ENCODE peak calls at places on chromosomes 12 and 14, in six cellular contexts. A is activated B cell treated with CpG ODN at 0.5 μM for 24 hours, H is Calu3, O is endothelial cell, J is mammary epithelial cell, G is H9. E is an unnamed sample.

GRCh38 chr12:95701722-95702418 is 88.7 kb downstream of the NTN4 start:
- DNase-seq in A (no peak), G (no peak), J (peak), O (no peak), H (peak), E (no peak)

GRCh38 chr12:92785563-92785950 is 82.8 kb downstream of the PLEKHG7 start:
- DNase-seq in G (no peak), O (no peak), A (no peak), J (no peak), H (no peak), E (no peak)

GRCh38 chr14:96400495-96400894 is 8.6 kb downstream of the AK7 start:
- DNase-seq in H (no peak), G (no peak), A (no peak), O (no peak), J (no peak), E (no peak)

GRCh38 chr12:46371718-46372130 is 849 bp downstream of the SLC38A2 start:
- DNase-seq in G (no peak), A (peak), H (peak), J (no peak), O (peak), E (peak)

GRCh38 chr12:124566181-124567034 is 1.0 kb downstream of the NCOR2 start:
- DNase-seq in A (peak), J (peak), G (peak), O (peak), H (peak), E (peak)

GRCh38 chr14:51563560-51563959 is 88.2 kb upstream of the FRMD6 start:
- DNase-seq in J (no peak), O (no peak), H (no peak), G (no peak), A (no peak), E (no peak)

GRCh38 chr14:104342435-104343293 is 204.3 kb downstream of the KIF26A start:
- DNase-seq in G (peak), A (no peak), H (no peak), J (no peak), O (no peak), E (no peak)

GRCh38 chr14:69226736-69227135 is 33.2 kb upstream of the GALNT16 start:
- DNase-seq in O (no peak), H (no peak), A (no peak), G (no peak), J (no peak), E (no peak)

GRCh38 chr12:129082441-129082840 is 229.2 kb downstream of the GLT1D1 start:
- DNase-seq in A (no peak), O (no peak), G (no peak), H (no peak), J (no peak), E (peak)

GRCh38 chr12:7503686-7504085 is at the start of gene CD163:
- DNase-seq in J (no peak), G (no peak), A (no peak), H (no peak), O (no peak), E (no peak)

GRCh38 chr14:37483672-37484071 is 111.4 kb downstream of the FOXA1 start:
- DNase-seq in O (no peak), J (no peak), A (no peak), G (no peak), H (no peak), E (no peak)

GRCh38 chr14:79294506-79294905 is 916.8 kb downstream of the DIO2 start:
- DNase-seq in O (no peak), G (no peak), J (no peak), H (no peak), A (no peak), E (no peak)

GRCh38 chr12:13203028-13203922 is 6.7 kb downstream of the EMP1 start:
- DNase-seq in G (peak), H (no peak), A (no peak), O (peak), J (no peak), E (no peak)

GRCh38 chr14:54026671-54027070 is 70.0 kb upstream of the BMP4 start:
- DNase-seq in G (no peak), O (no peak), J (peak), A (no peak), H (no peak), E (no peak)

GRCh38 chr12:46787496-46788055 is 38.2 kb downstream of the SLC38A4 start:
- DNase-seq in J (no peak), O (no peak), A (no peak), G (no peak), H (no peak), E (no peak)

GRCh38 chr12:94182971-94183701 is 34.8 kb downstream of the PLXNC1 start:
- DNase-seq in O (no peak), G (no peak), J (no peak), A (no peak), H (no peak), E (no peak)

GRCh38 chr14:94355191-94355794 is 32.2 kb upstream of the SERPINA6 start:
- DNase-seq in G (peak), O (peak), H (peak), J (peak), A (no peak), E (peak)

GRCh38 chr12:15151141-15152091 is 69.8 kb downstream of the RERG start:
- DNase-seq in J (no peak), A (no peak), O (no peak), H (peak), G (no peak), E (no peak)

GRCh38 chr12:15152864-15153263 is 68.4 kb downstream of the RERG start:
- DNase-seq in A (no peak), H (no peak), G (no peak), J (peak), O (no peak), E (no peak)

GRCh38 chr12:15154108-15154507 is 67.1 kb downstream of the RERG start:
- DNase-seq in O (no peak), G (no peak), H (no peak), J (no peak), A (no peak), E (no peak)

GRCh38 chr12:15155271-15155670 is 65.9 kb downstream of the RERG start:
- DNase-seq in O (no peak), H (no peak), A (no peak), G (no peak), J (peak), E (no peak)

DNA sequence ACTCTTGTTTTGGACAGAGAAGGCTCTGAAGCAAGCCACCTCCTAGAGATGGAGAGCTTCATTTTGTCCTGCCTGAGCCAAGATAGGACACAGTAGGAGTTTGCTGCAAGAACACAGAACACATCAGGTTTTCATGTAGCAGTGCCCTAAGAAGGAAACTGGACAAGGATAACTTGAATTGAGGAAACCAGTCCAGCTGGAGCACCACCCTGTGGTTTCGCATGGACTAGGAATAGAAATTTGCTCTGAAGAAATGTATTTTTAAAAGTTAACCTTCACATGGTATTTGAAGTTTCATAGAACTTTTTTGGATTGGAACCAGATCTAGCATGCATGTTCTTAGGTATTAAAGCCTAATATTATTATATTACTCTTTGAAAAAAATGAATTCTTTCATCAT is 68.8 kb downstream of the RERG start:
- DNase-seq in O (no peak), A (no peak), J (no peak), H (no peak), G (no peak), E (no peak)
- TF ChIP-seq CTCF in O (no peak), A (no peak), J (peak), H (no peak), G (no peak), E (peak)

GRCh38 chr14:56394826-56395543 is 184.6 kb upstream of the TMEM260 start:
- DNase-seq in J (no peak), G (no peak), O (no peak), H (no peak), A (no peak), E (no peak)

GRCh38 chr14:56386024-56386423 is 193.6 kb upstream of the TMEM260 start:
- DNase-seq in O (no peak), H (no peak), G (no peak), J (no peak), A (no peak), E (no peak)

DNA sequence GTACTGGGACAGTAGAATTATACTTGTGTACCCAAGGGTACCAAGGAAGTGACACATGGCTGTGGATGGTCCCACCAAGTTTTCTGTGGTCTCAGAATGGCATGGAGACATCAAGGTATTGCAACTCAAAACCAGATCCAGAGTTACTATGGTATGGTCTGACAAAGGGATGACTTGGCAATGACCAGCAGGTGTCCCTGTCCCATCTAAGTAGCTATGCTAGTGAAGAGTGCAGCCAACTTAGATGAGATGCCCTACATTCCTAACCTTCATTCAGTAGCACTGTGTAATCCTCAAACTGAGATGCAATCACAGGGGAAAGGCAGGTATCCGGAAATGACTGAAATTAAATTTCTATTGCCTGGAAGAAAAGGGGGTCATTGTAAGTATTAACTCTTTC is 188.7 kb upstream of the TMEM260 start:
- DNase-seq in O (no peak), A (no peak), G (no peak), H (no peak), J (no peak), E (no peak)
- TF ChIP-seq CTCF in O (no peak), A (no peak), G (peak), H (no peak), J (peak), E (no peak)

GRCh38 chr12:52561880-52562449 is 9.0 kb upstream of the KRT71 start:
- DNase-seq in A (no peak), H (peak), G (peak), O (no peak), J (no peak), E (no peak)
- TF ChIP-seq CTCF in A (no peak), H (peak), G (peak), O (peak), J (peak), E (peak)

GRCh38 chr12:69386921-69387320 is 27.4 kb downstream of the YEATS4 start:
- DNase-seq in H (no peak), O (no peak), G (no peak), A (no peak), J (no peak), E (no peak)

GRCh38 chr12:69389836-69390235 is 30.3 kb downstream of the YEATS4 start:
- DNase-seq in J (no peak), G (no peak), A (no peak), H (no peak), O (no peak), E (no peak)

GRCh38 chr12:69385038-69385437 is 25.5 kb downstream of the YEATS4 start:
- DNase-seq in A (no peak), G (no peak), J (no peak), O (no peak), H (no peak), E (no peak)

GRCh38 chr12:69392146-69392928 is 32.8 kb downstream of the YEATS4 start:
- DNase-seq in G (no peak), H (no peak), O (no peak), A (no peak), J (peak), E (no peak)

GRCh38 chr12:69388371-69388770 is 28.8 kb downstream of the YEATS4 start:
- DNase-seq in J (peak), H (no peak), A (no peak), G (no peak), O (no peak), E (no peak)
- TF ChIP-seq CTCF in J (peak), H (peak), A (no peak), G (peak), O (peak), E (peak)

DNA sequence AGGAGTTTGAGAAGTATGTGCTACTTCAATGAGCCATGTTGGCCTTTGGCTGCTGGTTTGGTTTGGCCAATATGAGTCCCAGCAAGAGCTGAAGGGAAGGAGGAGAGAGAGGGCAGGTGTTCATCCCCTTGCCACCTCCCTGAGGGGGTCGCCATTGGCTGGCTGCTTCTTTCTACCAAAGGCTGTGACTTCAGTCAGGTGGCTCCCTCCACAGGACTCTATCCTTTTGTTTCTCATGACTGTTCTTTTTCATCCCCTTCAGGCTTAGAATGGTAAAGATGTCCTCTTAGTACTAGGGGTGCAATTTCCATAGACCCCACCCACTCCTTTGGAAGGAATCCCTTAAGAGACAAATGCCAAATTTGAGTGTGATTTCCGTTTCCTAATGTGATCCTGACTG is 31.2 kb upstream of the OTOGL start:
- DNase-seq in J (no peak), H (no peak), G (peak), O (no peak), A (no peak), E (no peak)
- TF ChIP-seq CTCF in J (no peak), H (no peak), G (peak), O (no peak), A (no peak), E (no peak)

GRCh38 chr14:102580552-102581110 is 11.8 kb upstream of the RCOR1 start:
- DNase-seq in H (no peak), G (no peak), A (no peak), J (no peak), O (no peak), E (no peak)
- TF ChIP-seq CTCF in H (no peak), G (no peak), A (no peak), J (no peak), O (no peak), E (no peak)

E was measured in osteocyte.